ENCODE peak calls at places on chromosomes 2 and 18, in six cellular contexts. G is vagina, C is anterior cingulate cortex, Q is foreskin keratinocyte, Y is MCF 10A, W is neural crest cell. I is an unnamed sample.

GRCh38 chr2:100413586-100413985 is 3.9 kb downstream of the CHST10 start:
- DNase-seq in G (no peak), C (peak), Q (no peak), Y (no peak), W (no peak), I (peak)

GRCh38 chr2:10057231-10058107 is 14.1 kb downstream of the KLF11 start:
- DNase-seq in G (no peak), C (no peak), Q (peak), Y (peak), W (peak), I (peak)

GRCh38 chr18:24799720-24800119 is 339.3 kb downstream of the HRH4 start:
- DNase-seq in G (no peak), C (no peak), Q (no peak), Y (no peak), W (no peak), I (no peak)

GRCh38 chr18:11005528-11005927 is 143.8 kb downstream of the PIEZO2 start:
- DNase-seq in G (no peak), C (no peak), Q (peak), Y (peak), W (no peak), I (peak)

GRCh38 chr18:25759111-25759510 is 331.3 kb downstream of the SS18 start:
- DNase-seq in G (no peak), C (no peak), Q (no peak), Y (no peak), W (no peak), I (no peak)

GRCh38 chr2:9249036-9249800 is 42.6 kb downstream of the ASAP2 start:
- DNase-seq in G (no peak), C (no peak), Q (peak), Y (peak), W (no peak), I (no peak)

GRCh38 chr2:3387011-3387410 is 7.5 kb downstream of the TRAPPC12 start:
- DNase-seq in G (no peak), C (no peak), Q (no peak), Y (no peak), W (no peak), I (no peak)

GRCh38 chr18:25464211-25464610 is 112.2 kb upstream of the ZNF521 start:
- DNase-seq in G (no peak), C (no peak), Q (no peak), Y (no peak), W (no peak), I (no peak)

GRCh38 chr18:50268022-50268747 is 1.9 kb upstream of the CFAP53 start:
- DNase-seq in G (no peak), C (peak), Q (peak), Y (no peak), W (peak), I (peak)

GRCh38 chr2:207764096-207764630 is 5.5 kb downstream of the FZD5 start:
- DNase-seq in G (no peak), C (no peak), Q (no peak), Y (no peak), W (no peak), I (no peak)

GRCh38 chr18:24678626-24679025 is 218.2 kb downstream of the HRH4 start:
- DNase-seq in G (no peak), C (no peak), Q (no peak), Y (no peak), W (no peak), I (no peak)

GRCh38 chr2:231590614-231591013 is 2.0 kb upstream of the TEX44 start:
- DNase-seq in G (no peak), C (no peak), Q (peak), Y (no peak), W (no peak), I (peak)

GRCh38 chr2:156512451-156512850 is 76.3 kb downstream of the GPD2 start:
- DNase-seq in G (no peak), C (no peak), Q (no peak), Y (no peak), W (no peak), I (no peak)

GRCh38 chr2:233832869-233833812 is 21.2 kb downstream of the HJURP start:
- DNase-seq in G (no peak), C (no peak), Q (peak), Y (peak), W (peak), I (peak)

GRCh38 chr2:217717541-217717940 is 285.3 kb downstream of the TNS1 start:
- DNase-seq in G (no peak), C (no peak), Q (no peak), Y (no peak), W (no peak), I (no peak)

GRCh38 chr2:157475722-157476390 is 32.0 kb upstream of the CYTIP start:
- DNase-seq in G (no peak), C (no peak), Q (no peak), Y (no peak), W (no peak), I (no peak)

GRCh38 chr2:15042824-15043223 is 410.3 kb downstream of the LRATD1 start:
- DNase-seq in G (no peak), C (no peak), Q (peak), Y (peak), W (no peak), I (no peak)

GRCh38 chr2:142769761-142770160 is 107.7 kb upstream of the KYNU start:
- DNase-seq in G (no peak), C (no peak), Q (peak), Y (no peak), W (no peak), I (no peak)

GRCh38 chr2:20573611-20574422 is 77.1 kb downstream of the HS1BP3 start:
- DNase-seq in G (no peak), C (peak), Q (no peak), Y (no peak), W (no peak), I (no peak)

GRCh38 chr18:42929181-42929580 is 186.3 kb downstream of the RIT2 start:
- DNase-seq in G (no peak), C (no peak), Q (no peak), Y (no peak), W (no peak), I (no peak)

GRCh38 chr2:172172513-172173217 is 70.0 kb upstream of the DLX2 start:
- DNase-seq in G (no peak), C (peak), Q (peak), Y (peak), W (peak), I (peak)

GRCh38 chr18:62436636-62437519 is 85.9 kb upstream of the ZCCHC2 start:
- DNase-seq in G (no peak), C (no peak), Q (peak), Y (peak), W (no peak), I (no peak)

GRCh38 chr2:181235683-181236459 is 221.3 kb upstream of the ITGA4 start:
- DNase-seq in G (no peak), C (no peak), Q (no peak), Y (no peak), W (no peak), I (no peak)

GRCh38 chr2:52976132-52976949 is 791.3 kb upstream of the CHAC2 start:
- DNase-seq in G (no peak), C (no peak), Q (peak), Y (peak), W (peak), I (peak)

GRCh38 chr2:186183406-186183805 is 302.7 kb upstream of the ZC3H15 start:
- DNase-seq in G (no peak), C (no peak), Q (no peak), Y (no peak), W (no peak), I (no peak)

GRCh38 chr2:162058973-162059668 is 14.9 kb downstream of the DPP4 start:
- DNase-seq in G (no peak), C (no peak), Q (no peak), Y (peak), W (no peak), I (no peak)

GRCh38 chr2:143560724-143561123 is 431.5 kb downstream of the ARHGAP15 start:
- DNase-seq in G (no peak), C (no peak), Q (no peak), Y (no peak), W (no peak), I (no peak)

GRCh38 chr2:54966837-54967236 is 83.4 kb downstream of the RTN4 start:
- DNase-seq in G (no peak), C (no peak), Q (no peak), Y (no peak), W (no peak), I (no peak)

GRCh38 chr2:43078781-43079755 is 147.3 kb downstream of the ZFP36L2 start:
- DNase-seq in G (no peak), C (no peak), Q (no peak), Y (no peak), W (no peak), I (no peak)

GRCh38 chr2:230643576-230644291 is 68.9 kb upstream of the CAB39 start:
- DNase-seq in G (no peak), C (peak), Q (no peak), Y (no peak), W (no peak), I (no peak)

GRCh38 chr2:43368483-43369385 is 142.3 kb upstream of the ZFP36L2 start:
- DNase-seq in G (no peak), C (no peak), Q (no peak), Y (no peak), W (no peak), I (no peak)

GRCh38 chr2:18266188-18266587 is 294.3 kb downstream of the RDH14 start:
- DNase-seq in G (no peak), C (no peak), Q (no peak), Y (no peak), W (no peak), I (no peak)

GRCh38 chr2:70826696-70827330 is 6.4 kb upstream of the CLEC4F start:
- DNase-seq in G (no peak), C (no peak), Q (no peak), Y (no peak), W (no peak), I (no peak)

GRCh38 chr18:61209802-61210201 is 123.4 kb upstream of the CDH20 start:
- DNase-seq in G (no peak), C (no peak), Q (no peak), Y (no peak), W (no peak), I (no peak)

I was measured in ELF-1.